ENCODE peak calls at places on chromosome 5, in six cellular contexts. One of them, this sample, is unnamed.

GRCh38 chr5:153974131-153974812 is 64.4 kb downstream of the FAM114A2 start:
- DNase-seq in fibroblast of pulmonary artery: peak
- DNase-seq in H9: peak
- DNase-seq in type B pancreatic cell: no peak
- DNase-seq in foreskin fibroblast: peak
- DNase-seq in GM12865: peak
- DNase-seq in this sample: peak

GRCh38 chr5:127558273-127558672 is 40.8 kb downstream of the PRRC1 start:
- DNase-seq in fibroblast of pulmonary artery: no peak
- DNase-seq in GM12865: no peak
- DNase-seq in foreskin fibroblast: no peak
- DNase-seq in H9: no peak
- DNase-seq in type B pancreatic cell: no peak
- DNase-seq in this sample: no peak

GRCh38 chr5:42374722-42375273 is 48.4 kb upstream of the GHR start:
- DNase-seq in H9: no peak
- DNase-seq in GM12865: no peak
- DNase-seq in foreskin fibroblast: no peak
- DNase-seq in type B pancreatic cell: no peak
- DNase-seq in fibroblast of pulmonary artery: no peak
- DNase-seq in this sample: no peak

GRCh38 chr5:115450741-115451140 is 93.8 kb downstream of the FEM1C start:
- DNase-seq in foreskin fibroblast: peak
- DNase-seq in H9: no peak
- DNase-seq in GM12865: peak
- DNase-seq in type B pancreatic cell: no peak
- DNase-seq in fibroblast of pulmonary artery: peak
- DNase-seq in this sample: peak

GRCh38 chr5:146047396-146047795 is 58.0 kb downstream of the PLAC8L1 start:
- DNase-seq in type B pancreatic cell: no peak
- DNase-seq in foreskin fibroblast: no peak
- DNase-seq in GM12865: no peak
- DNase-seq in H9: no peak
- DNase-seq in fibroblast of pulmonary artery: no peak
- DNase-seq in this sample: peak

GRCh38 chr5:134090482-134090881 is 24.0 kb upstream of the TCF7 start:
- DNase-seq in GM12865: peak
- DNase-seq in type B pancreatic cell: no peak
- DNase-seq in foreskin fibroblast: no peak
- DNase-seq in H9: no peak
- DNase-seq in fibroblast of pulmonary artery: no peak
- DNase-seq in this sample: no peak

GRCh38 chr5:160423025-160423554 is 1.4 kb downstream of the PTTG1 start:
- DNase-seq in H9: no peak
- DNase-seq in foreskin fibroblast: no peak
- DNase-seq in GM12865: peak
- DNase-seq in type B pancreatic cell: no peak
- DNase-seq in fibroblast of pulmonary artery: no peak
- DNase-seq in this sample: no peak

GRCh38 chr5:90636948-90637347 is 78.4 kb downstream of the ADGRV1 start:
- DNase-seq in foreskin fibroblast: no peak
- DNase-seq in type B pancreatic cell: no peak
- DNase-seq in GM12865: no peak
- DNase-seq in fibroblast of pulmonary artery: no peak
- DNase-seq in H9: no peak
- DNase-seq in this sample: no peak

GRCh38 chr5:142977363-142978051 is 207.3 kb downstream of the ARHGAP26 start:
- DNase-seq in type B pancreatic cell: no peak
- DNase-seq in fibroblast of pulmonary artery: peak
- DNase-seq in foreskin fibroblast: peak
- DNase-seq in H9: no peak
- DNase-seq in GM12865: peak
- DNase-seq in this sample: peak

GRCh38 chr5:333945-334344 is 12.4 kb downstream of the AHRR start:
- DNase-seq in H9: no peak
- DNase-seq in foreskin fibroblast: no peak
- DNase-seq in fibroblast of pulmonary artery: no peak
- DNase-seq in GM12865: peak
- DNase-seq in type B pancreatic cell: no peak
- DNase-seq in this sample: no peak

GRCh38 chr5:157266286-157267007 is 524 bp downstream of the CYFIP2 start:
- DNase-seq in foreskin fibroblast: peak
- DNase-seq in type B pancreatic cell: no peak
- DNase-seq in GM12865: peak
- DNase-seq in H9: peak
- DNase-seq in fibroblast of pulmonary artery: no peak
- DNase-seq in this sample: no peak

GRCh38 chr5:125326114-125326513 is 579.7 kb upstream of the ZNF608 start:
- DNase-seq in foreskin fibroblast: peak
- DNase-seq in type B pancreatic cell: no peak
- DNase-seq in fibroblast of pulmonary artery: peak
- DNase-seq in H9: no peak
- DNase-seq in GM12865: no peak
- DNase-seq in this sample: peak

GRCh38 chr5:80672140-80672736 is 17.5 kb upstream of the DHFR start:
- DNase-seq in GM12865: peak
- DNase-seq in foreskin fibroblast: peak
- DNase-seq in fibroblast of pulmonary artery: peak
- DNase-seq in H9: peak
- DNase-seq in type B pancreatic cell: no peak
- DNase-seq in this sample: peak

GRCh38 chr5:124996764-124997077 is 250.3 kb upstream of the ZNF608 start:
- DNase-seq in GM12865: no peak
- DNase-seq in H9: no peak
- DNase-seq in foreskin fibroblast: no peak
- DNase-seq in fibroblast of pulmonary artery: peak
- DNase-seq in type B pancreatic cell: no peak
- DNase-seq in this sample: peak

GRCh38 chr5:170494036-170494435 is 9.8 kb upstream of the KCNIP1 start:
- DNase-seq in foreskin fibroblast: no peak
- DNase-seq in fibroblast of pulmonary artery: no peak
- DNase-seq in GM12865: no peak
- DNase-seq in H9: no peak
- DNase-seq in type B pancreatic cell: no peak
- DNase-seq in this sample: no peak

GRCh38 chr5:180133060-180133459 is 61.5 kb upstream of the RNF130 start:
- DNase-seq in foreskin fibroblast: no peak
- DNase-seq in type B pancreatic cell: peak
- DNase-seq in GM12865: no peak
- DNase-seq in H9: no peak
- DNase-seq in fibroblast of pulmonary artery: no peak
- DNase-seq in this sample: no peak

GRCh38 chr5:103918668-103919367 is 356.2 kb upstream of the NUDT12 start:
- DNase-seq in fibroblast of pulmonary artery: peak
- DNase-seq in GM12865: no peak
- DNase-seq in type B pancreatic cell: no peak
- DNase-seq in H9: no peak
- DNase-seq in foreskin fibroblast: no peak
- DNase-seq in this sample: peak

GRCh38 chr5:175096469-175097185 is 347.4 kb downstream of the DRD1 start:
- DNase-seq in GM12865: no peak
- DNase-seq in type B pancreatic cell: no peak
- DNase-seq in fibroblast of pulmonary artery: no peak
- DNase-seq in H9: no peak
- DNase-seq in foreskin fibroblast: no peak
- DNase-seq in this sample: no peak

GRCh38 chr5:127757576-127757975 is 54.4 kb downstream of the CCDC192 start:
- DNase-seq in fibroblast of pulmonary artery: peak
- DNase-seq in foreskin fibroblast: peak
- DNase-seq in H9: no peak
- DNase-seq in type B pancreatic cell: no peak
- DNase-seq in GM12865: peak
- DNase-seq in this sample: peak

GRCh38 chr5:74567351-74567870 is 73.1 kb downstream of the ENC1 start:
- DNase-seq in GM12865: no peak
- DNase-seq in H9: no peak
- DNase-seq in type B pancreatic cell: no peak
- DNase-seq in fibroblast of pulmonary artery: no peak
- DNase-seq in foreskin fibroblast: no peak
- DNase-seq in this sample: no peak

GRCh38 chr5:134576386-134577021 is 51.0 kb downstream of the JADE2 start:
- DNase-seq in type B pancreatic cell: no peak
- DNase-seq in fibroblast of pulmonary artery: no peak
- DNase-seq in GM12865: no peak
- DNase-seq in foreskin fibroblast: peak
- DNase-seq in H9: no peak
- DNase-seq in this sample: no peak

GRCh38 chr5:167294861-167295685 is 996.4 kb upstream of the WWC1 start:
- DNase-seq in foreskin fibroblast: peak
- DNase-seq in GM12865: no peak
- DNase-seq in H9: no peak
- DNase-seq in type B pancreatic cell: no peak
- DNase-seq in fibroblast of pulmonary artery: peak
- DNase-seq in this sample: peak

GRCh38 chr5:176955895-176956294 is 50.7 kb downstream of the UIMC1 start:
- DNase-seq in GM12865: no peak
- DNase-seq in H9: no peak
- DNase-seq in type B pancreatic cell: no peak
- DNase-seq in foreskin fibroblast: no peak
- DNase-seq in fibroblast of pulmonary artery: peak
- DNase-seq in this sample: peak

GRCh38 chr5:44565872-44566271 is 176.7 kb upstream of the FGF10 start:
- DNase-seq in foreskin fibroblast: peak
- DNase-seq in GM12865: no peak
- DNase-seq in type B pancreatic cell: no peak
- DNase-seq in fibroblast of pulmonary artery: no peak
- DNase-seq in H9: no peak
- DNase-seq in this sample: no peak

GRCh38 chr5:80254767-80255424 is 952 bp downstream of the SERINC5 start:
- DNase-seq in fibroblast of pulmonary artery: peak
- DNase-seq in foreskin fibroblast: peak
- DNase-seq in type B pancreatic cell: no peak
- DNase-seq in GM12865: peak
- DNase-seq in H9: no peak
- DNase-seq in this sample: no peak

GRCh38 chr5:10424124-10424731 is 17.5 kb upstream of the ROPN1L start:
- DNase-seq in GM12865: peak
- DNase-seq in fibroblast of pulmonary artery: peak
- DNase-seq in type B pancreatic cell: no peak
- DNase-seq in H9: peak
- DNase-seq in foreskin fibroblast: peak
- DNase-seq in this sample: peak

GRCh38 chr5:40037703-40038102 is 612.9 kb upstream of the DAB2 start:
- DNase-seq in foreskin fibroblast: no peak
- DNase-seq in GM12865: no peak
- DNase-seq in H9: no peak
- DNase-seq in fibroblast of pulmonary artery: no peak
- DNase-seq in type B pancreatic cell: no peak
- DNase-seq in this sample: no peak

GRCh38 chr5:177311361-177311722 is 356 bp downstream of the MXD3 start:
- DNase-seq in fibroblast of pulmonary artery: no peak
- DNase-seq in H9: peak
- DNase-seq in type B pancreatic cell: no peak
- DNase-seq in foreskin fibroblast: peak
- DNase-seq in GM12865: no peak
- DNase-seq in this sample: no peak

GRCh38 chr5:61673007-61673735 is 341.1 kb downstream of the ZSWIM6 start:
- DNase-seq in H9: no peak
- DNase-seq in fibroblast of pulmonary artery: peak
- DNase-seq in type B pancreatic cell: no peak
- DNase-seq in GM12865: peak
- DNase-seq in foreskin fibroblast: peak
- DNase-seq in this sample: no peak

GRCh38 chr5:59123595-59124561 is 541.0 kb downstream of the RAB3C start:
- DNase-seq in fibroblast of pulmonary artery: no peak
- DNase-seq in type B pancreatic cell: no peak
- DNase-seq in foreskin fibroblast: no peak
- DNase-seq in H9: no peak
- DNase-seq in GM12865: peak
- DNase-seq in this sample: no peak

GRCh38 chr5:9218358-9218757 is 327.5 kb downstream of the SEMA5A start:
- DNase-seq in H9: no peak
- DNase-seq in foreskin fibroblast: no peak
- DNase-seq in fibroblast of pulmonary artery: no peak
- DNase-seq in GM12865: no peak
- DNase-seq in type B pancreatic cell: no peak
- DNase-seq in this sample: no peak

GRCh38 chr5:3594514-3595101 is 1.0 kb upstream of the IRX1 start:
- DNase-seq in GM12865: no peak
- DNase-seq in fibroblast of pulmonary artery: no peak
- DNase-seq in H9: peak
- DNase-seq in foreskin fibroblast: peak
- DNase-seq in type B pancreatic cell: no peak
- DNase-seq in this sample: peak
- TF ChIP-seq CTCF in GM12865: no peak
- TF ChIP-seq CTCF in fibroblast of pulmonary artery: no peak
- TF ChIP-seq CTCF in H9: peak
- TF ChIP-seq CTCF in foreskin fibroblast: no peak
- TF ChIP-seq CTCF in type B pancreatic cell: peak
- TF ChIP-seq CTCF in this sample: peak

DNA sequence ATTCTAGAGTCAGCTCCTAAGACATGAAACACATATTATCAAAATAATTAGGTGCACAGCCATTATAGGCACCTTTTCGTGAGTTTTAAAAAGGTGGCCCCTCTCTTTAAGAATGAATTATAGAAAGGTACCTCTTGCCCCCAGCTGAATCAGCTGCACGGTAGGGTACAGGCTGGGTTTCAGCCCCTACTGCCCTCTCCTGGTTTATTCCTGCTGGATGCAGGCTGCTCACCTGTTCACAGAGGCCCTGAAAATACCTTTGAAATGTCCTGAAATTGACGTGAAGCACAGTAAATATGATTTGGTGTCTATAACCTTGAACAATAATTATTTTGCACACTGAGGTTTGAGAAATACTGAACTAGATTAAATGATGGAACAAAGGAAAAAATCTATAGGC is 504.8 kb upstream of the SGCD start:
- DNase-seq in type B pancreatic cell: no peak
- DNase-seq in GM12865: no peak
- DNase-seq in fibroblast of pulmonary artery: no peak
- DNase-seq in foreskin fibroblast: no peak
- DNase-seq in H9: no peak
- DNase-seq in this sample: no peak
- TF ChIP-seq CTCF in type B pancreatic cell: no peak
- TF ChIP-seq CTCF in GM12865: no peak
- TF ChIP-seq CTCF in fibroblast of pulmonary artery: no peak
- TF ChIP-seq CTCF in foreskin fibroblast: no peak
- TF ChIP-seq CTCF in H9: peak
- TF ChIP-seq CTCF in this sample: no peak

DNA sequence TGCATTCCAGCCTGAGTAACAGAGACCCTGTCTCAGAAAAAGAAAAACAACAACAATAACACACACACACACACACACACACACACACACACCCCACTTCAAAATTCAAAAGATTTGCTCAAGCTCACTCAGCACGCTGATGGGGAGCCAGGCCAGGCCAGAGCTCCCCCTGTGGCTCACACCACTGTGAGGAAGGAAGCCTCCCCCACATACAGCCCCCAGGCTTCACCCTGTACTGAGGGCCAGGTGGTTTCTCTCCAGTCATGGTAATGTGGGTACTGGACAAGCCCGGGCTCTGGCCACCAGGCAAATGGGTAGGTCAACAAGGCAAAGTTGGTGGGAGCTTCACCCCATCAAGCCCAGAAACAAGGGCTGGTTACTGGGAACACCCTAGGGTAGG is 19.0 kb downstream of the ATOX1 start:
- DNase-seq in fibroblast of pulmonary artery: peak
- DNase-seq in foreskin fibroblast: peak
- DNase-seq in type B pancreatic cell: no peak
- DNase-seq in H9: no peak
- DNase-seq in GM12865: no peak
- DNase-seq in this sample: no peak
- TF ChIP-seq CTCF in fibroblast of pulmonary artery: peak
- TF ChIP-seq CTCF in foreskin fibroblast: no peak
- TF ChIP-seq CTCF in type B pancreatic cell: no peak
- TF ChIP-seq CTCF in H9: no peak
- TF ChIP-seq CTCF in GM12865: no peak
- TF ChIP-seq CTCF in this sample: no peak

GRCh38 chr5:2936413-2936812 is 184.9 kb upstream of the IRX2 start:
- DNase-seq in H9: no peak
- DNase-seq in GM12865: no peak
- DNase-seq in fibroblast of pulmonary artery: no peak
- DNase-seq in type B pancreatic cell: no peak
- DNase-seq in foreskin fibroblast: no peak
- DNase-seq in this sample: no peak
- TF ChIP-seq CTCF in H9: no peak
- TF ChIP-seq CTCF in GM12865: no peak
- TF ChIP-seq CTCF in fibroblast of pulmonary artery: no peak
- TF ChIP-seq CTCF in type B pancreatic cell: no peak
- TF ChIP-seq CTCF in foreskin fibroblast: no peak
- TF ChIP-seq CTCF in this sample: no peak

This sample was measured in AG10803.